ENCODE peak calls at places on chromosomes 16 and 17, in ten cellular contexts. Q is progenitor cell of endocrine pancreas; X is cardiac muscle cell; L is anterior cingulate cortex; E is activated T-cell treated with anti-CD3 and anti-CD28 coated beads for 24 hours; S is breast epithelium; O is mesendoderm; W is NCI-H1092 treated with DMSO at 0.1 percent for 48 hours; T is brain pericyte; K is activated CD4-positive, CD25-positive, alpha-beta regulatory T cell treated with anti-CD3 and anti-CD28 coated beads, Interleukin-2, amount 50 U/mL, for 16 hours. C is an unnamed sample.

GRCh38 chr16:84086357-84086756 is 30.4 kb downstream of the MBTPS1 start:
- DNase-seq in Q (no peak), X (peak), L (no peak), E (no peak), S (no peak), O (no peak), W (no peak), T (no peak), K (no peak), C (no peak)

GRCh38 chr17:63595132-63595531 is 5.6 kb upstream of the TACO1 start:
- DNase-seq in Q (no peak), X (no peak), L (no peak), E (no peak), S (no peak), O (no peak), W (no peak), T (no peak), K (no peak), C (no peak)

GRCh38 chr17:31509095-31509804 is 117.8 kb downstream of the RAB11FIP4 start:
- DNase-seq in Q (no peak), X (no peak), L (no peak), E (no peak), S (no peak), O (no peak), W (no peak), T (no peak), K (no peak), C (no peak)

GRCh38 chr17:65514082-65514481 is 47.4 kb downstream of the AXIN2 start:
- DNase-seq in Q (no peak), X (no peak), L (no peak), E (no peak), S (peak), O (no peak), W (no peak), T (no peak), K (no peak), C (peak)

GRCh38 chr16:83908798-83909197 is 9.9 kb downstream of the MLYCD start:
- DNase-seq in Q (no peak), X (no peak), L (no peak), E (no peak), S (no peak), O (peak), W (no peak), T (no peak), K (no peak), C (no peak)

GRCh38 chr17:74530751-74531150 is 524 bp downstream of the CD300LB start:
- DNase-seq in Q (no peak), X (no peak), L (no peak), E (no peak), S (no peak), O (no peak), W (no peak), T (no peak), K (no peak), C (no peak)

GRCh38 chr17:6070895-6071511 is 824 bp downstream of the WSCD1 start:
- DNase-seq in Q (peak), X (peak), L (no peak), E (no peak), S (no peak), O (peak), W (peak), T (no peak), K (no peak), C (no peak)

GRCh38 chr16:89920723-89921122 is 2.1 kb downstream of the MC1R start:
- DNase-seq in Q (no peak), X (no peak), L (no peak), E (no peak), S (no peak), O (no peak), W (no peak), T (no peak), K (no peak), C (no peak)

GRCh38 chr16:28084209-28084608 is 20.7 kb upstream of the GSG1L start:
- DNase-seq in Q (no peak), X (no peak), L (no peak), E (no peak), S (no peak), O (no peak), W (no peak), T (no peak), K (no peak), C (no peak)

GRCh38 chr17:40425741-40426140 is 8.0 kb upstream of the TOP2A start:
- DNase-seq in Q (no peak), X (no peak), L (no peak), E (no peak), S (no peak), O (no peak), W (no peak), T (no peak), K (no peak), C (no peak)

GRCh38 chr16:23924138-23924537 is 88.4 kb downstream of the PRKCB start:
- DNase-seq in Q (no peak), X (no peak), L (no peak), E (no peak), S (no peak), O (no peak), W (no peak), T (no peak), K (no peak), C (no peak)

GRCh38 chr17:50918933-50919296 is 52.8 kb upstream of the TOB1 start:
- DNase-seq in Q (no peak), X (no peak), L (no peak), E (no peak), S (peak), O (no peak), W (no peak), T (no peak), K (no peak), C (no peak)

GRCh38 chr17:18203308-18203707 is 19.7 kb downstream of the ALKBH5 start:
- DNase-seq in Q (no peak), X (no peak), L (no peak), E (no peak), S (no peak), O (peak), W (no peak), T (no peak), K (no peak), C (peak)